ENCODE peak calls at places on chromosomes 13 and 19, in six cellular contexts. S, A, G, E, C and D are unnamed samples.

GRCh38 chr19:50461066-50461875 is 15.0 kb upstream of the EMC10 start:
- DNase-seq in G (peak), S (peak), E (peak), C (peak), A (no peak), D (peak)

GRCh38 chr19:15285896-15286591 is 46.3 kb downstream of the BRD4 start:
- DNase-seq in A (no peak), E (no peak), C (no peak), G (no peak), S (no peak), D (no peak)

GRCh38 chr19:17488593-17489391 is 18.5 kb downstream of the SLC27A1 start:
- DNase-seq in A (peak), S (no peak), E (peak), C (no peak), G (no peak), D (peak)

GRCh38 chr13:26628706-26629105 is 71.2 kb downstream of the WASF3 start:
- DNase-seq in E (no peak), A (no peak), S (no peak), G (no peak), C (no peak), D (no peak)

GRCh38 chr19:52296400-52296772 is 583 bp upstream of the ZNF480 start:
- DNase-seq in A (no peak), E (no peak), S (no peak), C (no peak), G (no peak), D (no peak)

GRCh38 chr13:57345526-57345925 is 178.5 kb downstream of the PRR20E start:
- DNase-seq in S (no peak), C (no peak), E (no peak), A (no peak), G (no peak), D (no peak)

GRCh38 chr19:49165865-49166301 is 8.3 kb downstream of the TRPM4 start:
- DNase-seq in S (no peak), E (no peak), A (no peak), C (no peak), G (no peak), D (no peak)

GRCh38 chr13:20351279-20352022 is 119.3 kb upstream of the GJB6 start:
- DNase-seq in A (no peak), C (no peak), S (no peak), G (peak), E (no peak), D (no peak)

GRCh38 chr13:33185853-33186252 is 99.7 kb downstream of the STARD13 start:
- DNase-seq in G (no peak), E (no peak), C (no peak), S (no peak), A (no peak), D (no peak)

GRCh38 chr19:17473041-17473440 is 2.7 kb downstream of the SLC27A1 start:
- DNase-seq in E (no peak), G (peak), S (peak), A (no peak), C (peak), D (no peak)

GRCh38 chr19:9171393-9171991 is 7.3 kb upstream of the OR7D2 start:
- DNase-seq in S (peak), A (no peak), G (no peak), E (no peak), C (no peak), D (no peak)

GRCh38 chr19:2613507-2614295 is 88.8 kb downstream of the GNG7 start:
- DNase-seq in C (no peak), G (no peak), A (no peak), S (no peak), E (no peak), D (peak)

GRCh38 chr19:30525383-30525782 is 153.2 kb downstream of the ZNF536 start:
- DNase-seq in G (no peak), E (no peak), C (no peak), A (no peak), S (no peak), D (no peak)

GRCh38 chr19:45935267-45935666 is 20.7 kb upstream of the NANOS2 start:
- DNase-seq in A (no peak), E (no peak), G (no peak), S (no peak), C (no peak), D (no peak)

GRCh38 chr13:83950284-83950683 is 68.0 kb upstream of the SLITRK1 start:
- DNase-seq in A (no peak), C (no peak), G (no peak), E (no peak), S (no peak), D (no peak)

GRCh38 chr19:35170359-35171061 is 16.0 kb downstream of the FXYD5 start:
- DNase-seq in C (no peak), G (no peak), A (no peak), S (no peak), E (no peak), D (no peak)

GRCh38 chr19:44808463-44809371 is at the start of gene BCAM:
- DNase-seq in C (no peak), S (peak), E (peak), A (peak), G (no peak), D (no peak)

GRCh38 chr13:46121033-46121432 is 16.2 kb upstream of the CPB2 start:
- DNase-seq in G (no peak), E (no peak), C (no peak), A (no peak), S (no peak), D (no peak)

GRCh38 chr13:64551755-64552154 is 2678.4 kb downstream of the PCDH9 start:
- DNase-seq in C (peak), A (no peak), E (no peak), G (peak), S (peak), D (no peak)

GRCh38 chr19:51690359-51691121 is 2.6 kb upstream of the SPACA6 start:
- DNase-seq in S (peak), G (peak), E (peak), C (no peak), A (peak), D (peak)

GRCh38 chr13:23876265-23876664 is 12.9 kb downstream of the MIPEP start:
- DNase-seq in E (no peak), S (no peak), C (no peak), G (no peak), A (no peak), D (no peak)

GRCh38 chr13:48644141-48644540 is 9.6 kb upstream of the CYSLTR2 start:
- DNase-seq in S (no peak), G (no peak), C (no peak), E (no peak), A (no peak), D (no peak)

GRCh38 chr13:27341616-27342015 is 71.0 kb downstream of the RASL11A start:
- DNase-seq in E (peak), A (no peak), G (no peak), S (no peak), C (no peak), D (no peak)

GRCh38 chr13:47288546-47288945 is 391.7 kb upstream of the HTR2A start:
- DNase-seq in G (no peak), A (no peak), S (no peak), C (no peak), E (no peak), D (no peak)

GRCh38 chr19:4206818-4207484 is 22.4 kb upstream of the EBI3 start:
- DNase-seq in E (no peak), C (no peak), S (peak), A (no peak), G (no peak), D (peak)

GRCh38 chr13:45921337-45921736 is 69.8 kb upstream of the SIAH3 start:
- DNase-seq in S (no peak), E (no peak), C (no peak), A (no peak), G (no peak), D (no peak)

GRCh38 chr19:33564836-33565338 is 43.3 kb upstream of the PEPD start:
- DNase-seq in S (no peak), C (no peak), E (no peak), A (no peak), G (no peak), D (no peak)

GRCh38 chr19:32404213-32404938 is 1.2 kb upstream of the DPY19L3 start:
- DNase-seq in E (no peak), G (no peak), A (no peak), S (no peak), C (no peak), D (no peak)

GRCh38 chr13:75645141-75645540 is 9.0 kb downstream of the LMO7 start:
- DNase-seq in C (no peak), A (no peak), S (no peak), E (no peak), G (no peak), D (no peak)

GRCh38 chr19:17243340-17243853 is 2.3 kb downstream of the NR2F6 start:
- DNase-seq in S (no peak), E (no peak), A (no peak), G (no peak), C (no peak), D (no peak)

GRCh38 chr13:109783815-109784589 is 2.4 kb downstream of the IRS2 start:
- DNase-seq in E (peak), A (no peak), S (no peak), G (no peak), C (no peak), D (no peak)
- H3K4me3 ChIP-seq in E (peak), A (peak), S (peak), G (peak), C (peak), D (no peak)

DNA sequence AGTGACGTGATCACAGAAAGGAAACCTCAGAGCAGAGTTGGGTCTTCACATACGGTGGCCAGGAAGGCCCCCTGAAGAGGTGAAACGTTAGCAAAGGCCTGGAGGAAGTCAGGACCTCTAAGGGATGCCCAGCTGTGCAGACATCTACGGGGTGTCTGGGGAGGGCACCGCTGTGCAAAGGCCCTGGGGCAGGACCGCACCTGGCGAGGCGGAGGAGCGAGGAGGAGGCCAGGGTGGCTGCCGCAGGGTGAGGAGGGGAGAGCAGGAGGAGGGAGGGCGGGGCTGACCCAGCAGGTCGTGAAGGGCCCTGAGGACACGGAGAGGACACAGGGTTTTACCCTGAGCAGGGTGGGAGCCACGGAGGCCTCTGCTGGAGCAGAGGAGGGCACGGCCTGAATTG is 11.8 kb upstream of the MADCAM1 start:
- DNase-seq in A (no peak), C (no peak), S (no peak), E (no peak), G (no peak), D (no peak)
- H3K4me3 ChIP-seq in A (no peak), C (no peak), S (no peak), E (no peak), G (no peak), D (no peak)

DNA sequence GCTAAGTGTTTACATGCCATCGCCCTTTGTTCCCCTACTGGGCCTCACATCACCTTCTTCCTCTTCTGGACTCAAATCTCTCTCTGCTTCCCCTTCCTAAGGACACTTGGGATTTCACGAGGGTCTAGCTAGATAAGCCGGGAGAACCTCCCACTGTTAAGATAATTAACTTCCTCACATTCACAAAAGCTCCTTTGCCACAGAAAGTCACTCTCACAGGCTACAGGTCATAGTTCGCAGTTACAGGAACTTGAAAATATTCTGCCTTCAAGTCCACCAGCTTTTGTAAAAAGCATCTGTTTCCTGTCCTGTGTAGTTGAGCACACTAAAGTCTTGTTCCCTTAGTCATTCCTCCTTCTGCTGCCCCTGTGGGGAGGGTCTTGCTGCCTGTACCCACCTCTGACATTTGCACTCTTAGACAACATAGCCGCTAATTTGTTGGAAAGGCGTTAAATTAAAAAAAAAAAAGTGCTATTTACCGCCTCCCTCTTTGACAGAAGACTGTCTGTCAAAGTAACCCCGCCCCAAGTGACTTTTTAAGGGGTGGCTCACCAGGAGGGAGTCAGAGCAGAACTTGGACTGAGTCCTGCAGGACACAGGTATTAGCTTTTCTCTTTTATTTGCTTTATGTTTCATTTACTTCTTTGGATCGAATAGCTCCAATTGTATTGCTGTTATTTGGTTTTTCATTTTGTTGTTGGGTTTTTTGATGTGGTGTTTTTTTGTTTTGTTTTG is 26.8 kb upstream of the CEACAM21 start:
- DNase-seq in G (no peak), E (no peak), S (no peak), C (no peak), A (no peak), D (peak)
- H3K4me3 ChIP-seq in G (no peak), E (no peak), S (no peak), C (no peak), A (peak), D (peak)

GRCh38 chr19:7863157-7863970 is 10.8 kb downstream of the PRR36 start:
- DNase-seq in A (no peak), E (no peak), G (no peak), C (no peak), S (no peak), D (no peak)
- H3K4me3 ChIP-seq in A (no peak), E (no peak), G (no peak), C (no peak), S (no peak), D (no peak)

GRCh38 chr13:36418022-36418805 is 14.1 kb upstream of the CCNA1 start:
- DNase-seq in E (no peak), C (peak), A (no peak), G (no peak), S (peak), D (no peak)
- H3K4me3 ChIP-seq in E (no peak), C (peak), A (no peak), G (peak), S (peak), D (no peak)

DNA sequence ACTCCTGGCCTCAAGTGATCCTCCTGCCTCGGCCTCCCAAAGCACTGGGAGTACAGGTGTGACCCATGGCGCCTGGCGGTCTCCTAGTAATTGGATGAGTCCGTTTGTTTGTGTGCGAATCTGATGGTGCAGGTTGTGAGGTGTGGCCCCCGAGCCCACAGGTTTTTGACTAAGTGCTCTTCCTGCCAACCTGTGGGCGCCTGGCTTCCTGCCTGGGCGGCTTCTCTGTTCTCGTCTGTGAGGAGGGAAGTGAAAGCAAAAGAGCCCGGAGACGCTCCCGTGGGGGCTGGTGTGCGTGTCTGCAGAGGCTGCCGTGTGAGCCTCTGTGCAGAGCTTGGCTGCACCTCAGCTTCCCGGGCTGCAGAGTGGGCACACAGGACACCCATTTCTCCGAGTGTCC is 10.0 kb downstream of the ARHGAP45 start:
- DNase-seq in E (no peak), S (no peak), G (no peak), C (no peak), A (peak), D (peak)
- H3K4me3 ChIP-seq in E (no peak), S (no peak), G (no peak), C (no peak), A (no peak), D (peak)